ENCODE peak calls at places on chromosomes 6 and 20, in four cellular contexts. M, S, G and C are unnamed samples.

GRCh38 chr6:169243154-169243553 is 10.5 kb downstream of the THBS2 start:
- DNase-seq in M (no peak), G (no peak), S (no peak), C (no peak)

GRCh38 chr6:30689985-30690384 is 799 bp downstream of the NRM start:
- DNase-seq in M (no peak), G (no peak), S (no peak), C (peak; percentile 42)

GRCh38 chr20:23049201-23049932 is at the start of gene THBD:
- DNase-seq in G (no peak), S (no peak), M (peak; percentile 96), C (peak; percentile 73)

GRCh38 chr6:111918825-111919224 is 45.6 kb upstream of the FYN start:
- DNase-seq in M (no peak), S (no peak), G (no peak), C (no peak)

GRCh38 chr6:4320860-4321259 is 185.5 kb upstream of the ECI2 start:
- DNase-seq in G (no peak), S (no peak), M (no peak), C (no peak)

GRCh38 chr6:106975699-106976032 is 1.1 kb upstream of the CD24 start:
- DNase-seq in G (no peak), S (no peak), M (no peak), C (no peak)

GRCh38 chr20:46852313-46852712 is 42.3 kb upstream of the EYA2 start:
- DNase-seq in G (no peak), S (no peak), M (no peak), C (no peak)

GRCh38 chr6:55276745-55277627 is 50.3 kb upstream of the GFRAL start:
- DNase-seq in G (peak; percentile 27), S (peak; percentile 32), M (no peak), C (no peak)

GRCh38 chr6:108710560-108710959 is 137.7 kb upstream of the ARMC2 start:
- DNase-seq in G (no peak), M (no peak), S (no peak), C (no peak)

GRCh38 chr6:108164537-108164814 is 1.3 kb upstream of the NR2E1 start:
- DNase-seq in G (no peak), S (no peak), M (no peak), C (no peak)

GRCh38 chr6:46612645-46613044 is 40.0 kb downstream of the CYP39A1 start:
- DNase-seq in S (no peak), M (no peak), G (no peak), C (no peak)

GRCh38 chr20:33648396-33649004 is 13.6 kb upstream of the C20orf144 start:
- DNase-seq in M (peak; percentile 69), S (no peak), G (no peak), C (no peak)

GRCh38 chr20:20360464-20360863 is 7.4 kb upstream of the INSM1 start:
- DNase-seq in S (peak; percentile 56), G (no peak), M (no peak), C (no peak)

GRCh38 chr6:3788408-3789017 is 37.0 kb upstream of the PXDC1 start:
- DNase-seq in M (peak; percentile 39), S (no peak), G (no peak), C (peak; percentile 86)

GRCh38 chr6:159680104-159680503 is 12.9 kb downstream of the SOD2 start:
- DNase-seq in S (no peak), M (no peak), G (no peak), C (no peak)

GRCh38 chr6:35967059-35967769 is 46.3 kb upstream of the SRPK1 start:
- DNase-seq in S (no peak), G (no peak), M (no peak), C (peak; percentile 36)

GRCh38 chr6:110563711-110564110 is 87.3 kb upstream of the SLC22A16 start:
- DNase-seq in S (no peak), M (no peak), G (no peak), C (no peak)

GRCh38 chr6:7647504-7647903 is 57.5 kb downstream of the SNRNP48 start:
- DNase-seq in M (no peak), S (no peak), G (no peak), C (no peak)

GRCh38 chr6:144266091-144266649 is 19.0 kb upstream of the UTRN start:
- DNase-seq in G (peak; percentile 74), M (no peak), S (peak; percentile 69), C (no peak)

GRCh38 chr20:17895641-17896246 is 72.8 kb downstream of the SNX5 start:
- DNase-seq in M (peak; percentile 85), G (no peak), S (no peak), C (no peak)

GRCh38 chr6:28248916-28249315 is 3.2 kb downstream of the ZKSCAN4 start:
- DNase-seq in S (no peak), G (no peak), M (no peak), C (no peak)

GRCh38 chr20:8837396-8837795 is 231.5 kb upstream of the PLCB4 start:
- DNase-seq in S (no peak), M (no peak), G (no peak), C (no peak)